ENCODE peak calls at places on chromosomes 2 and 18, in four cellular contexts. A is brain microvascular endothelial cell, L is cardiac muscle cell, N is K562. K is an unnamed sample.

GRCh38 chr18:63831080-63831788 is 56.0 kb downstream of the SERPINB7 start:
- DNase-seq in A (peak), L (peak), N (no peak), K (no peak)

GRCh38 chr2:173037245-173038106 is 38.2 kb upstream of the MAP3K20 start:
- DNase-seq in A (no peak), L (peak), N (no peak), K (no peak)

GRCh38 chr2:119745566-119745965 is 14.2 kb upstream of the PTPN4 start:
- DNase-seq in A (no peak), L (no peak), N (no peak), K (no peak)

GRCh38 chr2:20291106-20291564 is 59.5 kb downstream of the PUM2 start:
- DNase-seq in A (peak), L (peak), N (peak), K (no peak)

GRCh38 chr2:177051278-177051677 is 161.3 kb upstream of the HNRNPA3 start:
- DNase-seq in A (no peak), L (no peak), N (no peak), K (no peak)

GRCh38 chr18:50172367-50172766 is 22.6 kb downstream of the MYO5B start:
- DNase-seq in A (no peak), L (no peak), N (no peak), K (no peak)

GRCh38 chr2:179595284-179595683 is 266.1 kb downstream of the ZNF385B start:
- DNase-seq in A (no peak), L (no peak), N (no peak), K (no peak)

GRCh38 chr2:74212702-74213410 is 14.4 kb downstream of the MTHFD2 start:
- DNase-seq in A (no peak), L (no peak), N (no peak), K (peak)

GRCh38 chr18:29874519-29875098 is 1167.9 kb downstream of the DSC3 start:
- DNase-seq in A (no peak), L (peak), N (peak), K (no peak)

GRCh38 chr18:27749189-27749588 is 427.7 kb downstream of the CDH2 start:
- DNase-seq in A (no peak), L (no peak), N (no peak), K (no peak)

GRCh38 chr2:172270278-172271079 is 156.9 kb upstream of the ITGA6 start:
- DNase-seq in A (no peak), L (no peak), N (no peak), K (no peak)

GRCh38 chr18:35582310-35582682 is 756 bp downstream of the GALNT1 start:
- DNase-seq in A (no peak), L (no peak), N (peak), K (no peak)

GRCh38 chr2:122179492-122180070 is 424.1 kb downstream of the TSN start:
- DNase-seq in A (no peak), L (peak), N (no peak), K (no peak)

GRCh38 chr2:203594541-203594940 is 59.4 kb upstream of the RAPH1 start:
- DNase-seq in A (no peak), L (peak), N (no peak), K (no peak)

GRCh38 chr18:76823574-76823973 is 1.2 kb downstream of the ZNF236 start:
- DNase-seq in A (no peak), L (peak), N (peak), K (peak)

GRCh38 chr18:23237524-23238151 is 102.4 kb downstream of the CABLES1 start:
- DNase-seq in A (peak), L (peak), N (no peak), K (no peak)

GRCh38 chr2:20465716-20466391 is 19.0 kb downstream of the RHOB start:
- DNase-seq in A (no peak), L (no peak), N (no peak), K (no peak)

GRCh38 chr2:99572380-99572779 is 82.6 kb upstream of the REV1 start:
- DNase-seq in A (peak), L (no peak), N (no peak), K (no peak)

GRCh38 chr2:95106081-95106480 is 15.5 kb downstream of the MRPS5 start:
- DNase-seq in A (no peak), L (no peak), N (no peak), K (no peak)

GRCh38 chr18:31819106-31819924 is 58.6 kb upstream of the SLC25A52 start:
- DNase-seq in A (peak), L (peak), N (peak), K (no peak)

GRCh38 chr2:47178359-47178758 is 23.3 kb upstream of the STPG4 start:
- DNase-seq in A (no peak), L (no peak), N (no peak), K (no peak)

GRCh38 chr2:219998099-219998498 is 370.7 kb downstream of the SLC4A3 start:
- DNase-seq in A (no peak), L (peak), N (no peak), K (no peak)

GRCh38 chr2:126244937-126245336 is 411.0 kb upstream of the GYPC start:
- DNase-seq in A (peak), L (peak), N (peak), K (no peak)

DNA sequence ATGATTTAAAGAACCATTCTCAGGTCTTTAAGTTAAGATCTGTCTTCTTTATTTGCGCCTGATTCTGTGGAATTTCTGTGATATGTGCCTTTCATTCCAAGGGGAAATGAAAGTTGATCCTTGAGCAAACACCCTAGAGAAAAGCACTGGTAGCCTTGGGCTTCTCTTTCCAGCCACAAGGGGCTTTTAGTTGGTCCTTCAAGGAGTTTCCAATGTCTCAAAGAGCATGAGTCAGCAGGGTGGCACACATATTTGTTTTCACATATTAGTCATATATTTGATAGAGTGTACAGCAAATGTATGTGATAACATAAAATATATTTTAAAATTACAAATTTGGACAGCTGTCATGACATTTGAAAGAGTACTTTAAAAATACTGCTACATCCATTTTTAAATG is 339.5 kb downstream of the TXNL1 start:
- DNase-seq in A (peak), L (peak), N (peak), K (no peak)
- TF ChIP-seq CTCF in A (peak), L (peak), N (no peak), K (peak)

DNA sequence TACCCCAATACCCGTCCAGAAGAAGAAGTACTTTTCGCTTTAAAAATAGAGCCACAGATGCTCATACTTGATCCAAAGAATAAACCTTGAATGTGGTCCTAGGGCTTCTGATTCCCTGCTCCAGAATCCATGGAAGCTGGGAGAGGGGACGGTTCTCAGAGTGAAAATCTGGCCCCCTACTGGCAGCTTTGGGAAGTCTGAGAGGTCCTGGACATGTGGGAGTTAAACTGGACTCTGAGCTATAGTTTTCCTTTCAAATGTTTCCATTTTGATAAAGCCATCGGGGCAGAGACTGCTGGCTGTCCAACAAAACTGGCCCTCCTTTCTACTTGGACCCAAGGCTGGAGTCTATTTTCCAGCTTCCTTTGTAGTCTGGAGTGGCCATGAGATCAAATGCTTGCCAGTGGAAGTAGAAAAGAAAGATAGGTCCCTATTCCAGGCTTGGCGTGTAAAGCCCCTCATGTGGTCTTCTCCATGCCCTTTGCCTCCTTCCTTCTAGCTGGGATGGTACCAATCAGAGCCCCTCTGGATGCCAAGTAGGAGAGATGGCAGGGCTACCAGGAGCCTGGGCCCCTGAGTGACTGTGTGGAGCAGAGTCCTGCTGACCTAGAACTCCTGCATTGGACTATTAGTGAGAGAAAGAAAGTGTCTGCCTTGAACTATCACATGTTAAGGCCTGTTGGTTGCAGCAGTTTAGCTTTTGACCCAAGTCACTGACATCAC is 37.7 kb upstream of the TBC1D8 start:
- DNase-seq in A (peak), L (peak), N (peak), K (no peak)
- TF ChIP-seq CTCF in A (peak), L (peak), N (peak), K (peak)

GRCh38 chr2:233353101-233353768 is 1.1 kb upstream of the DGKD start:
- DNase-seq in A (no peak), L (no peak), N (no peak), K (no peak)

GRCh38 chr2:233352141-233352842 is 2.0 kb upstream of the DGKD start:
- DNase-seq in A (no peak), L (no peak), N (no peak), K (no peak)

GRCh38 chr2:233351423-233351822 is 2.9 kb upstream of the DGKD start:
- DNase-seq in A (peak), L (no peak), N (peak), K (no peak)

GRCh38 chr2:233349005-233349998 is 5.0 kb upstream of the DGKD start:
- DNase-seq in A (no peak), L (no peak), N (no peak), K (no peak)

DNA sequence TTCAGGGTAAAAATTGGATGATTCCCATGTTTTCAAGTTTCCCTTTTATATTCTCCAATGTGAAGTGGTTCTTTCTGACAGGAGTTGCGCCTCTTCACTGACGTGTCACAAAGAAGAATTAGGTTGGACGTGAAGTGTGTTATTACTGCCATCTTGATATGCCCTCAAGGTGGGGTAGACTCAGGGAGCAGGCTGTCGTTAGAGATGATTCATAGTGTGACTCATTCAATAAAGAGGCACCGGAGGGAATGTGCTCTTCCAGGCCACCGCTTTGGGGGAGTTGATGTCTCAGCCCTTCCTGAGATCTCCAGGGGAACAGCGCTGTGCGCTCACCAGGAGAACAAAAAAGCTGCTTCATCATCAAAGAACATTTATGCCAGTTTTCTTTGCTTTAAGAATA is 3.6 kb upstream of the DGKD start:
- DNase-seq in A (peak), L (peak), N (peak), K (no peak)
- TF ChIP-seq CTCF in A (peak), L (peak), N (no peak), K (peak)

GRCh38 chr2:221724631-221725203 is 152.6 kb upstream of the EPHA4 start:
- DNase-seq in A (no peak), L (no peak), N (no peak), K (no peak)

GRCh38 chr2:221731432-221731831 is 159.3 kb upstream of the EPHA4 start:
- DNase-seq in A (no peak), L (no peak), N (no peak), K (no peak)

GRCh38 chr2:221726894-221727513 is 154.9 kb upstream of the EPHA4 start:
- DNase-seq in A (no peak), L (no peak), N (no peak), K (no peak)
- TF ChIP-seq CTCF in A (no peak), L (no peak), N (no peak), K (no peak)